ENCODE peak calls at places on chromosomes 13 and 19, in five cellular contexts. W is K562, D is SK-N-SH, A is HepG2, I is GM12878. Q is an unnamed sample.

GRCh38 chr19:10533656-10534386 is 9.9 kb upstream of the ATG4D start:
- DNase-seq in I (no peak), W (no peak), A (no peak), D (no peak), Q (no peak)

GRCh38 chr19:41866284-41866683 is 6.2 kb downstream of the RPS19 start:
- DNase-seq in W (no peak), I (no peak), A (no peak), D (peak; percentile 15), Q (no peak)

GRCh38 chr13:33543631-33544030 is 258.1 kb upstream of the STARD13 start:
- DNase-seq in A (no peak), I (no peak), D (no peak), W (no peak), Q (no peak)

GRCh38 chr19:19366691-19367396 is 38.6 kb upstream of the GATAD2A start:
- DNase-seq in A (peak; percentile 92), D (peak; percentile 79), I (no peak), W (peak; percentile 85), Q (peak; percentile 80)

GRCh38 chr13:73036566-73036965 is 22.2 kb upstream of the KLF5 start:
- DNase-seq in A (no peak), I (no peak), W (no peak), D (no peak), Q (no peak)

GRCh38 chr19:47572635-47573034 is 313 bp downstream of the ZNF541 start:
- DNase-seq in I (no peak), D (no peak), A (no peak), W (no peak), Q (no peak)

GRCh38 chr19:16661480-16662034 is 618 bp downstream of the TMEM38A start:
- DNase-seq in I (no peak), W (peak; percentile 26), D (peak; percentile 36), A (no peak), Q (no peak)

GRCh38 chr19:17865364-17866311 is 5.9 kb downstream of the RPL18A start:
- DNase-seq in W (peak; percentile 45), A (no peak), D (peak; percentile 32), I (no peak), Q (no peak)

GRCh38 chr13:95833713-95834112 is 156.8 kb downstream of the DNAJC3 start:
- DNase-seq in A (no peak), W (no peak), I (no peak), D (no peak), Q (no peak)

GRCh38 chr19:39951065-39951650 is 16.7 kb upstream of the FCGBP start:
- DNase-seq in W (no peak), I (no peak), A (no peak), D (no peak), Q (no peak)
- TF ChIP-seq FOXM1 in W (no peak), I (no peak), A (no peak), D (no peak), Q (no peak)

GRCh38 chr19:50171752-50172151 is 8.7 kb upstream of the IZUMO2 start:
- DNase-seq in A (no peak), D (no peak), I (no peak), W (no peak), Q (no peak)
- TF ChIP-seq FOXM1 in A (no peak), D (no peak), I (no peak), W (no peak), Q (no peak)

GRCh38 chr13:113053801-113054604 is 51.6 kb upstream of the F7 start:
- DNase-seq in A (no peak), I (no peak), D (no peak), W (no peak), Q (no peak)
- TF ChIP-seq FOXM1 in A (no peak), I (no peak), D (no peak), W (no peak), Q (no peak)

DNA sequence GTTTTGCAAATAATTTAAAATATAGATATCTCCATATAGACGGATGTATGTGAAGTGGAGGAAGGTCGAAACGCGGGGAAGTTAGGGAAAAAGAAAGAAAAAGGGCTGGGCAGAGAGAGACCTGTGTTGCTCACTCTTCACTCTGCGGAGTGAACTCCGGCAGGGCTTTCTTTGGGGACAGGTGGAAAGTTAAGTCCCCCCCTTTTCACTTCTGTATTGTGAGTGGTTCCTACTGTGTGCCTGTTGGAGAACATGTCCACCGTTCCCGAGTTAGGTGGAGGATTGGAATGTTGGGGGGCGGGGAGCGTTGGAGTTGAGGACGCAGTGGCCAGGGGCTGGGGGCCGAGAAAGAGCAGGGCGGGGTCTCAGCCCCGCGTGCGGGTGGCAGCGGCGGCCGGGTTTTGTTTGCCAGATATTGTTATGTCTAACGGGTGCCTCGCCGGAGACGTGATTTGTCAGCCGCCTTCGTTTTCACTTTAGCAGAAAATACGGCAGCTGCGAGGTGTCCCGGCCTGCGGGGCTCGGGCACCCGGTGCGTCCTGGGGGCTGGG is 145.0 kb upstream of the ZNF536 start:
- DNase-seq in D (no peak), A (no peak), W (no peak), I (no peak), Q (no peak)
- TF ChIP-seq FOXM1 in D (no peak), A (no peak), W (no peak), I (no peak), Q (no peak)

GRCh38 chr13:112888238-112889111 is 80.5 kb upstream of the MCF2L start:
- DNase-seq in D (no peak), W (peak; percentile 14), I (no peak), A (no peak), Q (no peak)

GRCh38 chr13:112889351-112890290 is 79.4 kb upstream of the MCF2L start:
- DNase-seq in W (no peak), A (no peak), I (no peak), D (no peak), Q (no peak)

GRCh38 chr13:112891477-112892401 is 77.3 kb upstream of the MCF2L start:
- DNase-seq in I (no peak), D (no peak), W (no peak), A (no peak), Q (no peak)

GRCh38 chr13:112892759-112893569 is 76.0 kb upstream of the MCF2L start:
- DNase-seq in D (no peak), W (no peak), I (no peak), A (peak; percentile 83), Q (no peak)

GRCh38 chr13:112890316-112891131 is 78.5 kb upstream of the MCF2L start:
- DNase-seq in A (no peak), W (no peak), D (no peak), I (no peak), Q (no peak)
- TF ChIP-seq FOXM1 in A (no peak), W (no peak), D (no peak), I (no peak), Q (no peak)

DNA sequence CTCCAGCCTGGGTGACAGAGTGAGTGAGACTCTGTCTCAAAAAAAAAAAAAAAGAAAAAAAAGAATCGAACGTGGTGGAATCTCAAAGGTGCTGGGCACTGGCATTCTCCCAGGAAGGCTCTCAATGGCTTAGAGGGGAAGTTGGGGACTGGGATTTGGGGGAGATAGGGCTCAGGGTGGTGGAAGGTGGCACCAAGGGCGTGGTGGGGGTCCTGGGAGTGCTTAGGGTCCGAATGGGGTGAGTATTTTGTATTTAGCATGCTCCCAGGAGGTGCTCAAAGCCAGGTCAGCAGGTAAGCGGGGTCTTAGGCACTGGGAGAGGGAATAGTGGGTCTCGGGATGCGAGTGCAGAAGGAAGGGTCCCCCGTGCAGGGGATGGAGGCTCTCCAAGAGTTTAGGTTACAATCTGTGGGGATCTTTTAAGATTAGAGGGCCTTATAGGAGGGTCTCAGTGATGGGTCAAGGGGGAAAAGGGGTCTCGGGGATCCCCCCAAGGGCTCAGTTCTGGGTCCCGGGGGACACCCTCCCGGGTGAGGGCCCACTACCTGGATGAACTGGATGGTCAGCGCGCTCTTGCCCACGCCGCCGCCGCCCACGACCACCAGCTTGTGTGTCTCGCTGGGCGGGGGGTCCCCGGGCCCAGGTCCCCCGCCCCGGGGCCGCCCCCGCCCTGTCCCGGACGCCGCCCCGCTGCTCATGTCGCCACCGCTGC is 386 bp downstream of the RRAS start:
- DNase-seq in D (no peak), I (no peak), A (no peak), W (no peak), Q (no peak)
- TF ChIP-seq FOXM1 in D (no peak), I (no peak), A (no peak), W (no peak), Q (no peak)

GRCh38 chr13:77310161-77310560 is 16.7 kb downstream of the MYCBP2 start:
- DNase-seq in A (no peak), W (no peak), D (no peak), I (no peak), Q (no peak)
- TF ChIP-seq FOXM1 in A (no peak), W (no peak), D (no peak), I (no peak), Q (no peak)

DNA sequence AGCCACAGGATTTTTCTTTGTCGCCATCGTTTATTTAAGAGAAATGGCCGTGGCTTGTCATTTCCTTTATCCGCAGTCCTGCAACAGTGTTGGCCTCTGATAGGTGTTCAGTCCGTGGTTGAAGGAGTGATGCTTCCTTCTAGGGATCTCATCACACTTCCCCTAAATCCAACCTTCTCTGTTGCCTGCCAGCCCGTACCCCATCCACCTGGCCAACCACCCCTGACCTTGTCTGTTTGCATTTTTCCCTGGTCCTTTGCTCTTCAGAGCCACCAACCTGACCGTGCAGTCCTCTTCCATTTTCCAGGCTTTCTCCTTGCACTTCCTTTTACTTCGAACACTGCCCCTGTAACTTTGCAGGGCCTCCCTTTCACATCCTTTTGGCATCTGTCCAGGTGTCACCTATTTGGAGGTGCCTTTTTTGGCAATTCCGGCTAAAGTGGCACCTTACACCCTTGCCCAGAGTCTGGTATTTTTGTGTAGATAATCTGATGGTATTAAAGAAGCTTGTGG is 684 bp downstream of the ZNF460 start:
- DNase-seq in W (no peak), A (no peak), D (peak; percentile 14), I (no peak), Q (no peak)
- TF ChIP-seq FOXM1 in W (no peak), A (no peak), D (no peak), I (no peak), Q (no peak)

GRCh38 chr13:108780706-108781105 is 151.3 kb downstream of the MYO16 start:
- DNase-seq in D (no peak), I (no peak), A (no peak), W (no peak), Q (no peak)
- TF ChIP-seq FOXM1 in D (no peak), I (no peak), A (no peak), W (no peak), Q (no peak)

Q was measured in HEK293T.